ENCODE peak calls at places on chromosomes 3 and 15, in nine cellular contexts. W is fibroblast of lung, C is prostate gland, B is fibroblast of pulmonary artery, L is AG04449, T is astrocyte of the spinal cord, M is lung, O is GM12878, G is body of pancreas. J is an unnamed sample.

GRCh38 chr3:146970236-146970635 is 365.1 kb upstream of the PLSCR5 start:
- DNase-seq in C (no peak), L (no peak), O (no peak), G (no peak), T (peak; percentile 27), B (no peak), M (no peak), W (peak; percentile 58), J (peak; percentile 31)

GRCh38 chr15:52262364-52262763 is 33.2 kb downstream of the MYO5C start:
- DNase-seq in T (peak; percentile 8), W (peak; percentile 25), M (no peak), G (no peak), B (no peak), C (no peak), L (no peak), O (no peak), J (peak; percentile 40)

GRCh38 chr3:138451595-138452162 is 17.3 kb downstream of the ESYT3 start:
- DNase-seq in M (no peak), B (no peak), C (no peak), G (no peak), T (no peak), W (no peak), L (no peak), O (no peak), J (no peak)

GRCh38 chr3:129793947-129794318 is 99.6 kb downstream of the TMCC1 start:
- DNase-seq in M (no peak), W (peak; percentile 35), C (no peak), O (no peak), T (no peak), L (no peak), G (no peak), B (no peak), J (peak; percentile 1)

GRCh38 chr15:66864871-66865281 is 162.8 kb downstream of the SMAD6 start:
- DNase-seq in G (no peak), T (no peak), W (no peak), B (no peak), M (peak; percentile 28), O (no peak), L (no peak), C (no peak), J (no peak)

GRCh38 chr15:75694241-75695182 is 18.1 kb downstream of the CSPG4 start:
- DNase-seq in G (peak; percentile 80), O (no peak), B (peak; percentile 95), L (peak; percentile 91), T (peak; percentile 98), M (peak; percentile 50), C (peak; percentile 50), W (peak; percentile 99), J (peak; percentile 98)

GRCh38 chr3:72155391-72156064 is 370.6 kb upstream of the PROK2 start:
- DNase-seq in C (no peak), G (peak; percentile 46), L (peak; percentile 98), T (peak; percentile 93), M (peak; percentile 33), B (peak; percentile 97), O (no peak), W (peak; percentile 98), J (peak; percentile 100)

GRCh38 chr15:31260646-31261265 is 65.9 kb upstream of the KLF13 start:
- DNase-seq in L (no peak), O (no peak), M (no peak), C (no peak), B (no peak), G (no peak), T (no peak), W (no peak), J (no peak)

GRCh38 chr3:197369545-197369944 is 71.1 kb upstream of the DLG1 start:
- DNase-seq in L (no peak), W (no peak), C (no peak), G (no peak), M (no peak), O (no peak), B (no peak), T (no peak), J (no peak)

GRCh38 chr3:129596194-129597086 is 10.0 kb downstream of the PLXND1 start:
- DNase-seq in M (peak; percentile 72), B (peak; percentile 98), C (no peak), T (peak; percentile 93), O (no peak), G (peak; percentile 47), L (peak; percentile 81), W (peak; percentile 96), J (peak; percentile 96)

GRCh38 chr15:85408270-85408746 is 27.9 kb downstream of the AKAP13 start:
- DNase-seq in L (no peak), W (no peak), G (no peak), O (peak; percentile 84), C (no peak), B (no peak), M (no peak), T (no peak), J (no peak)

GRCh38 chr15:57385923-57386390 is 9.7 kb downstream of the CGNL1 start:
- DNase-seq in C (no peak), G (no peak), L (no peak), M (no peak), O (no peak), B (no peak), W (no peak), T (no peak), J (no peak)

GRCh38 chr3:65128346-65128745 is 440.5 kb upstream of the ADAMTS9 start:
- DNase-seq in T (no peak), B (no peak), W (no peak), G (no peak), O (no peak), M (no peak), L (no peak), C (no peak), J (no peak)

GRCh38 chr15:98649996-98650870 is 1.9 kb downstream of the IGF1R start:
- DNase-seq in M (peak; percentile 36), O (no peak), G (peak; percentile 68), B (peak; percentile 36), T (no peak), L (no peak), C (peak; percentile 25), W (peak; percentile 53), J (peak; percentile 49)

GRCh38 chr15:58931985-58932384 is 1.5 kb downstream of the SLTM start:
- DNase-seq in M (peak; percentile 54), C (peak; percentile 59), B (peak; percentile 55), L (no peak), O (peak; percentile 23), G (peak; percentile 41), T (peak; percentile 50), W (peak; percentile 61), J (peak; percentile 60)

GRCh38 chr3:134334231-134334900 is 39.9 kb downstream of the AMOTL2 start:
- DNase-seq in M (no peak), C (no peak), T (peak; percentile 23), W (peak; percentile 82), L (no peak), B (no peak), O (no peak), G (no peak), J (no peak)

GRCh38 chr3:169664034-169664820 is 715 bp upstream of the MECOM start:
- DNase-seq in L (no peak), B (peak; percentile 18), G (peak; percentile 44), C (no peak), W (no peak), O (no peak), T (peak; percentile 13), M (no peak), J (no peak)

GRCh38 chr3:185586644-185586964 is 509 bp downstream of the SENP2 start:
- DNase-seq in W (no peak), O (no peak), T (no peak), C (no peak), M (no peak), L (no peak), G (no peak), B (no peak), J (no peak)

GRCh38 chr15:93030430-93031102 is 58.4 kb downstream of the RGMA start:
- DNase-seq in W (peak; percentile 47), M (peak; percentile 68), O (peak; percentile 7), T (peak; percentile 58), B (peak; percentile 70), L (no peak), G (peak; percentile 81), C (peak; percentile 77), J (peak; percentile 68)
- TF ChIP-seq CTCF in W (peak; percentile 84), M (peak; percentile 68), O (peak; percentile 80), T (peak; percentile 87), B (peak; percentile 83), L (peak; percentile 79), G (peak; percentile 87), C (peak; percentile 85), J (peak; percentile 82)

GRCh38 chr3:48693826-48694225 is 8.1 kb upstream of the NCKIPSD start:
- DNase-seq in C (no peak), B (no peak), M (no peak), G (no peak), T (no peak), O (no peak), L (no peak), W (no peak), J (no peak)
- H3K4me3 ChIP-seq in C (peak overlapping the region; percentile 20), B (peak overlapping the region; percentile 58), M (no peak overlapping the region), G (no peak overlapping the region), T (peak overlapping the region; percentile 22), O (no peak overlapping the region), L (no peak overlapping the region), W (no peak overlapping the region), J (peak overlapping the region; percentile 52)

DNA sequence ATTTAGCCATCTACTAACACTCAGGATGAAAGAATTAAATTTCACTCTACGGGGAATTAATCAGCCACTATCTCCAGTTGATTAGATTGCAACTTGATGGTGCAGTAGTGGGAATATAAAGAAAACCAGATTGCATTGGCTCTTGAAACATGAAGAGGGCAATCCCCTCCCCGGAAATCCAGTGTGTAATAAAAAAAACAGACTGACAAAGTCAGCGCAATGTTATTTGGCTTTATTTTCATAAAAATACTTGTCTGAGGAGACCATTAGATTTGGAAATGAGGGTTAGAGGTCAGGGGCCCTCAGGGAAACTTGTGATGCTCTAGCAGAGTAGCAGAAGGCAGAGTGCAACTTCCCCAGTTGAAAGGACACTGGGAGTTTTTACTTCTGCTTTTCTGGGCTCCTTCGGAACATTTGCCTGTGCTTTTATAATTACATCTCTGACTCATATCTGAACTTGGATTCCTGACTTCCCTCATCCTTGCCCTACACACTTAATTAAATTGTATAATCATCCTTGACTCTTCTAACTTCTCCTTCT is 326.8 kb downstream of the TUSC7 start:
- DNase-seq in G (peak; percentile 24), M (peak; percentile 41), L (peak; percentile 61), W (peak; percentile 63), B (peak; percentile 74), O (no peak), T (peak; percentile 61), C (no peak), J (peak; percentile 91)
- TF ChIP-seq CTCF in G (no peak), M (no peak), L (no peak), W (no peak), B (no peak), O (no peak), T (no peak), C (no peak), J (no peak)

DNA sequence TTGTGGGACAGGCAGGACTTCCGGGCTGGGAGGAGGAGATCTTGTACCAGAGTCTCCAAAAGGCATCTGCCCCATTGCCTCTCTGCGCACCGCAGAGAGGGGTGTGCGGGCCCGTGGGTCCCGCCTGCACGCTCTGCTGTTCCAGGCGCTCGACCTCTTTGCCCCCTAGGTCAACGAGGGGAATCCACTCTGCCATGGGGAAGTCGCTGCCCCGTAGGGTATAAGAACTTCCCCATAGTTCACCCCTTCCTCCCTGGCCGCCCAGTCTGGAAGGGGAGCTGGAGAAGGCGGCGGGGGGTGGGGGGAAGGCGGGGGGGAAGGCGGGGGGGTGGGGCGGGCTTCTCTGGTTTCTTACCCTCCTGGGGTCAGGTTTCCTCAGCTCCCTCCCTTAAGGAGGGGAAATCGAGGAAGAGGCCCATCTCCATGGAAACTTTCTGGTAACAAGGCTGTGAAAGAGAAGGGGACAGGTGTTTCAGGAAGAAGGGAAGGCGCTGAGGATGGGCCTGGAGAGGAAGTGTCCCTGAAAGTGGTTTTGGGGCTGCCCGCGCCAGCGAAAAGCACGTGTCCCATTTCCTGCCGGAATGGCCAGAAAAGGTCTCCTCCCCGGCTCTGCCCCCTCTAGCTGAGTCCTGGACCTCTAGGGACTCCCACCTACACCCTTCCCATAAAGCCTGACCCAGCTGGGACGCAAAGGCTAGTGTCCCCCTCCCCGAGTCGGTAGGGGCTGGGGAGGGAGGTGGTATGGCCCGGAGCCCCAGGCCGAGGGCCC is 27.5 kb downstream of the NR1I2 start:
- DNase-seq in B (no peak), G (no peak), O (no peak), T (no peak), L (no peak), C (no peak), W (no peak), M (no peak), J (no peak)
- H3K4me3 ChIP-seq in B (peak overlapping the region; percentile 47), G (peak overlapping the region; percentile 25), O (peak overlapping the region; percentile 79), T (peak overlapping the region; percentile 36), L (peak overlapping the region; percentile 44), C (peak overlapping the region; percentile 28), W (peak overlapping the region; percentile 30), M (peak overlapping the region; percentile 12), J (peak overlapping the region; percentile 44)

J was measured in fibroblast of mammary gland.